ENCODE peak calls at places on chromosome 19, in six cellular contexts. O is GM23248; P is esophagus squamous epithelium; I is lung; G is hepatocyte; J is CD8-positive, alpha-beta T cell. Y is an unnamed sample.

GRCh38 chr19:40284501-40285352 is at the start of gene AKT2:
- DNase-seq in O (peak; percentile 71), P (no peak), I (no peak), G (peak; percentile 89), J (peak; percentile 95), Y (no peak)

GRCh38 chr19:4519521-4520277 is 1.4 kb upstream of the PLIN4 start:
- DNase-seq in O (peak; percentile 21), P (no peak), I (no peak), G (no peak), J (no peak), Y (no peak)

GRCh38 chr19:45779231-45780145 is 2.8 kb downstream of the DMPK start:
- DNase-seq in O (peak; percentile 69), P (peak; percentile 55), I (peak; percentile 93), G (peak; percentile 88), J (peak; percentile 77), Y (peak; percentile 92)

GRCh38 chr19:45973564-45974338 is at the start of gene NOVA2:
- DNase-seq in O (peak; percentile 62), P (no peak), I (peak; percentile 46), G (peak; percentile 70), J (no peak), Y (no peak)

GRCh38 chr19:2132191-2132590 is 19.2 kb downstream of the AP3D1 start:
- DNase-seq in O (no peak), P (no peak), I (no peak), G (no peak), J (no peak), Y (no peak)

GRCh38 chr19:5073153-5073844 is 104.4 kb downstream of the KDM4B start:
- DNase-seq in O (no peak), P (no peak), I (no peak), G (no peak), J (no peak), Y (no peak)

GRCh38 chr19:35332817-35333216 is 3.8 kb downstream of the CD22 start:
- DNase-seq in O (no peak), P (no peak), I (no peak), G (no peak), J (no peak), Y (no peak)

GRCh38 chr19:14786421-14786851 is 8.1 kb upstream of the ADGRE2 start:
- DNase-seq in O (peak; percentile 41), P (no peak), I (no peak), G (peak; percentile 25), J (no peak), Y (no peak)

GRCh38 chr19:21141787-21142464 is at the start of gene ZNF431:
- DNase-seq in O (peak; percentile 96), P (peak; percentile 41), I (peak; percentile 95), G (peak; percentile 95), J (peak; percentile 92), Y (peak; percentile 97)

GRCh38 chr19:32012886-32013635 is 332.3 kb upstream of the ZNF507 start:
- DNase-seq in O (no peak), P (no peak), I (no peak), G (no peak), J (no peak), Y (peak; percentile 63)

GRCh38 chr19:44718441-44719261 is 19.7 kb downstream of the CEACAM16 start:
- DNase-seq in O (no peak), P (no peak), I (peak; percentile 70), G (peak; percentile 81), J (no peak), Y (peak; percentile 84)
- H3K4me3 ChIP-seq in O (no peak overlapping the region), P (peak overlapping the region; percentile 41), I (no peak overlapping the region), G (no peak overlapping the region), J (no peak overlapping the region), Y (no peak overlapping the region)

DNA sequence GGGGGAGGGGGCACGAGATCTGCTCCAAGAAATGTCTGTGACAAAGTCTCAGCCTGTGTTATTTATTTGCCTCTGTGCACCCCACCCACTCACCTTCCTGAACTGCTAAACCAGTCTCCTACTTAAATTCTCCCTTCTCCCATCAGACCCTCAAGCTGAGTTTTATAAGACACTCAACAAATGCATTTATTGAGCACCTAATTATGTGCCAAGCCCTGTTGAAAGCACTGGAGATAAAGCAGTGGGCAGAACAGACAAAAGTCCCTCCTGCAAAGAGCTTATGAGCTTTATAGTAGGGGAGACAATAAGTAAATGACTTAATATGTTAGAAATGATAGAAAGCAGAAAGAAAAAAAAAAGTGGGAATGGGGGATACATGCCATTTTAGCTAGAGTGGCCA is 3.4 kb upstream of the FAM98C start:
- DNase-seq in O (no peak), P (no peak), I (no peak), G (no peak), J (no peak), Y (no peak)
- H3K27me3 ChIP-seq in O (no peaks in the 10 kb centered on the region), P (no peaks in the 10 kb centered on the region), I (peaks cover 16% of the 10 kb centered on the region), G (no peaks in the 10 kb centered on the region), J (no peaks in the 10 kb centered on the region), Y (peaks cover 2% of the 10 kb centered on the region)

DNA sequence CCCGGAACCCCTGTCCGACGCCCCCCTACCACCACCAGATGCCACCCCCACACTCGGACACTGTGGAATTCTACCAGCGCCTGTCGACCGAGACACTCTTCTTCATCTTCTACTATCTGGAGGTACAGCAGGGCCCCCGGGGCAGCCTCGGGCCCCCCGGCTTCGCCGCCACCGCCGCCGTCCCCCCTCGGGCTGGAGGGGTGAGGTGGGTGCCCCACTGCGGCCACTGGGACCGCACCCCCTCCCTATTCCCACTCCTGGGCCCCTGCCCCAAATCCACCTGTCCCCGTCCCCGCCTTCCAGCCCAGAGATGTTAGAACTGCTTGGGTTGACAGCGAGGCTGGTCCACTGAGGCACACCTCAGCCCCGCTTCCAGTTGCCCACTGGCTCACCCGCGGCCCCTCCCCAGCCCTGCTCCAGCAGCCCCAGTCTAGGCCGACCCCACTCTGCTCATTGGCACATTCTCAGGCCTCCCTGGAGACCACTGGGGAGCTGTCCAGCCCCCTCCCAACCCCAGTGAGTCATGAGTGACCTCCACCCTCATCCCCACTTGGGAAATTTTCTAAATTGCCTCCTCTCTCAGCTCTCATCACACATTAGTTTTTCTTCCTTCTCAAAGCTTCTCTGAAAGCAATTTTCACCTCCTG is 6.5 kb downstream of the LENG1 start:
- DNase-seq in O (peak; percentile 10), P (no peak), I (no peak), G (no peak), J (no peak), Y (no peak)
- H3K36me3 ChIP-seq in O (peaks cover 26% of the 10 kb centered on the region), P (peaks cover 92% of the 10 kb centered on the region), I (peaks cover 86% of the 10 kb centered on the region), G (no peaks in the 10 kb centered on the region), J (peaks cover 74% of the 10 kb centered on the region), Y (peaks cover 45% of the 10 kb centered on the region)

GRCh38 chr19:37551123-37551993 is 43.2 kb downstream of the ZNF571 start:
- DNase-seq in O (peak; percentile 75), P (no peak), I (no peak), G (no peak), J (peak; percentile 56), Y (peak; percentile 29)
- H3K4me3 ChIP-seq in O (peak overlapping the region; percentile 81), P (peak overlapping the region; percentile 53), I (peak overlapping the region; percentile 15), G (no peak overlapping the region), J (peak overlapping the region; percentile 33), Y (peak overlapping the region; percentile 42)

GRCh38 chr19:13097331-13098258 is 5.1 kb downstream of the LYL1 start:
- DNase-seq in O (peak; percentile 73), P (no peak), I (no peak), G (no peak), J (no peak), Y (no peak)
- H3K27me3 ChIP-seq in O (no peaks in the 10 kb centered on the region), P (no peaks in the 10 kb centered on the region), I (no peaks in the 10 kb centered on the region), G (peaks cover 68% of the 10 kb centered on the region), J (peaks cover 16% of the 10 kb centered on the region), Y (no peaks in the 10 kb centered on the region)

DNA sequence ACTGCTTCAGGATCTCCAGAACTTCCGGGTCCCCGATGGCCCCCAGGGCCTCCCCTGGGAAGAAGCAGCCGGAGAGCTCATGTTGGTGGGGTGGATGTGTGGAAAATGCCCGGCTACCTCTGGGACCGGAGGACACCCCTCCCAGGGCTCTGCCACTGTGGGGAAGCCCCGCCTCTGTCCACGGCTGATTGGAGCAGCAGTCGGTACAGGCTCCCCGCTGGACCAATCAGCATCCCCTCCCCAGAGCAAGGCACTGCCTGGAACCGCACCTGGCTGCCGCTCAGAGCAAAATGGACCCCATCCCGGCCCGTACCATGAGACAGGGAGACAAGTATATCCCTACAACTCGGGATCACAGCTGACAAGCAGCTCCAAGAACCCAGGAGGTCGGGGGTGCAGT is 6.4 kb downstream of the DOHH start:
- DNase-seq in O (no peak), P (no peak), I (no peak), G (no peak), J (peak; percentile 48), Y (no peak)
- H3K36me3 ChIP-seq in O (peaks cover 5% of the 10 kb centered on the region), P (peaks cover 30% of the 10 kb centered on the region), I (peaks cover 52% of the 10 kb centered on the region), G (no peaks in the 10 kb centered on the region), J (peaks cover 27% of the 10 kb centered on the region), Y (peaks cover 7% of the 10 kb centered on the region)

DNA sequence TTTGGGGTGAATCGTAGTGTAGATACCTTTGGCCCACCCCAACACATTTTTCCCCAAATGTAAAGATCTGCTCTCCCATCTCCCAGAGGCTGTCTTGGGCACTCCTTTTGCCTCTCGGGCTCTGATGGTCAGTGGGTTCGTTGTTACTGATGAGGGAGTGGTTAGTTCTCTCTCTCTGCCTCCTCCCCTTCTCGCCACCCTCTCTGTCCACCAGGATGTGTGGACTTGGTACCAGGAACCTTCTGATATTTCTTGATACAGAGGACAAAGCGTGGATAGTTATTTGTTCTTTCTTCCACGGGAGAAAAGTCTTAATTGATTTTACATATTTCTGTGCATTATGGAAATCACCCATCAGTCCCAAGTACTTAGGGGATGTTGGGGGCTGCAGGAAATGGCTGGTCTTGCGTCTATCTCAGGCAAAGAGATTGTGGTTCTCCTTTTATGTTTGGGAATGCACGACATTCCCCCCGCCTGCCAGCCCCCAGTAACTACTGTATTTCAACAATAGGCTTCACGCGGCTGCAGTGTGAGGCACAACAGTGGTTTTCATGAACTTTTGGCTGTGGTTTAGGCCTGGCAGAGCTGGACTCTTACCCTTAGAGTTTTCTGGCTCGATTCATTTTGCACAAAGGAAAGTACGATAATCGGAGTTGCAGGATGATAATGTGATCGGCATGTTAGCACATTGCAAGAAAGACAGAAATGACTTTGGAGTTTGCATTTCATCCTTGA is 79.0 kb upstream of the ZNF536 start:
- DNase-seq in O (no peak), P (no peak), I (no peak), G (no peak), J (no peak), Y (no peak)
- H3K4me3 ChIP-seq in O (no peak overlapping the region), P (no peak overlapping the region), I (no peak overlapping the region), G (no peak overlapping the region), J (no peak overlapping the region), Y (no peak overlapping the region)

DNA sequence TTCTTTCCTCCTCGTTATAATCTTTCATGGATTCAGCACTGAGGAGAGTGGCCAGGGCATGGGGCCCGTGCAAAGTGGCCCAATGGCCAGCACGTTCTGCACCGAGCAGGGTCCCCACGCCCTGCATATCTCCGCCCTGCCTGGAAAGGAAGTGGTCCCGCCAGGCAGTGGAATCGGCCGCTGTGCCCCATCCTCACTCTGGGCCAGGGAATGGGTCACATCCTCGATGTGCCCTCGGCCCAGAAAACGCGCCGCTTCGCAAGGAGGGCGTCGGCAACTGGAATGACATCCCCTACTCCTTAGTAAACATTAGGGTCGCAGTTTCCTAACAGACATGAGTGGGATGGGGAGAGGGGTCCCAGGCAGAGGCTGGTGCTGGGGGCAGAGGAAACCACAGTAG is 90.7 kb downstream of the ZNF254 start:
- DNase-seq in O (no peak), P (no peak), I (no peak), G (no peak), J (no peak), Y (no peak)
- H3K27me3 ChIP-seq in O (no peaks in the 10 kb centered on the region), P (no peaks in the 10 kb centered on the region), I (no peaks in the 10 kb centered on the region), G (no peaks in the 10 kb centered on the region), J (no peaks in the 10 kb centered on the region), Y (no peaks in the 10 kb centered on the region)